ENCODE peak calls at places on chromosomes 7 and 10, in six cellular contexts. Z is HCT116, Q is colonic mucosa, I is fibroblast of mammary gland, X is B cell, H is upper lobe of right lung. G is an unnamed sample.

GRCh38 chr10:10128387-10128786 is 889.3 kb upstream of the CELF2 start:
- DNase-seq in Z (no peak), Q (no peak), I (peak), X (no peak), H (no peak), G (no peak)

GRCh38 chr10:86899670-86900276 is 57.6 kb downstream of the MMRN2 start:
- DNase-seq in Z (peak), Q (peak), I (peak), X (peak), H (no peak), G (no peak)

GRCh38 chr7:71555758-71556157 is 423.8 kb downstream of the GALNT17 start:
- DNase-seq in Z (no peak), Q (no peak), I (no peak), X (no peak), H (no peak), G (no peak)

GRCh38 chr10:8389630-8390029 is 335.1 kb downstream of the GATA3 start:
- DNase-seq in Z (no peak), Q (no peak), I (no peak), X (no peak), H (no peak), G (no peak)

GRCh38 chr7:79452495-79453265 is 787 bp downstream of the MAGI2 start:
- DNase-seq in Z (no peak), Q (peak), I (peak), X (no peak), H (peak), G (no peak)

GRCh38 chr7:70032673-70033072 is 434.4 kb downstream of the AUTS2 start:
- DNase-seq in Z (no peak), Q (no peak), I (no peak), X (no peak), H (no peak), G (no peak)

GRCh38 chr10:62594093-62594520 is 210.4 kb upstream of the ADO start:
- DNase-seq in Z (peak), Q (peak), I (peak), X (peak), H (peak), G (no peak)

GRCh38 chr10:4541292-4541691 is 284.7 kb upstream of the AKR1E2 start:
- DNase-seq in Z (peak), Q (peak), I (peak), X (no peak), H (no peak), G (no peak)

GRCh38 chr10:116752969-116753665 is 10.8 kb upstream of the HSPA12A start:
- DNase-seq in Z (no peak), Q (no peak), I (no peak), X (no peak), H (no peak), G (no peak)

GRCh38 chr7:30646154-30646553 is 36.1 kb downstream of the CRHR2 start:
- DNase-seq in Z (no peak), Q (peak), I (no peak), X (no peak), H (no peak), G (peak)

GRCh38 chr10:72083234-72084093 is 4.9 kb downstream of the SPOCK2 start:
- DNase-seq in Z (no peak), Q (no peak), I (no peak), X (no peak), H (no peak), G (no peak)

DNA sequence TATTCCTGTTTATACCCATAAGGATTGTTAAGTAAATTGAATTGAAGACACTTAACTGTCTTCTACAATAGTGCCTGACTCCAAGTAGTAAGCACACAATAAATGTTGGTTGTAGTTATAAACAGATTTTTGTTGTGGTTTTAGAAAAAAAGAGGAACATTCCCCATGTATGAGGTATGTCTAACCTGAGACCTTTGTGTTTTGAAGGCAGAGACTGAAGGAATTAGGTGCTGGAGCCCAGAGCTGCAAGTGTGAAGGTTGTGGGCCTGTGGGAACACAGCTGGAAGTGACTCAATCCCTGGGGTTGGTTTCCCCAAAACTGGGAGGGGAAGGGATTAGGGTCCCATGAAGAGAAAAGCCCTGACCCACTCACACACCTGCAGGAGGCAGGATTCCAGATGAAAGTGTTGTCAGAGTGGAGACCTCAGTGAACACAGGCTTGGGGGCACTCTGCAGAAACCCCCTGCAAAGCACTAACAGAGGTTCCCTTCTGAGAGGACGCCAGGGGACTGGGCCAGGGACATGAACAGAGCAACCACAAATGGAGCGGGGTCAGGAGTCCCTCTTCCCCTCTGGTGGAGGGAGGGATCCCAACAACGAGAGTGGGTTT is 265.1 kb upstream of the KLF14 start:
- DNase-seq in Z (peak), Q (no peak), I (peak), X (no peak), H (no peak), G (no peak)
- TF ChIP-seq CTCF in Z (no peak), Q (no peak), I (no peak), X (no peak), H (no peak), G (no peak)

GRCh38 chr10:74137992-74138391 is 12.6 kb downstream of the AP3M1 start:
- DNase-seq in Z (no peak), Q (no peak), I (no peak), X (peak), H (no peak), G (no peak)
- TF ChIP-seq CTCF in Z (no peak), Q (no peak), I (no peak), X (no peak), H (no peak), G (no peak)

GRCh38 chr10:23523251-23523650 is 84.4 kb downstream of the OTUD1 start:
- DNase-seq in Z (no peak), Q (no peak), I (no peak), X (no peak), H (no peak), G (no peak)
- TF ChIP-seq CTCF in Z (no peak), Q (no peak), I (no peak), X (no peak), H (no peak), G (no peak)

GRCh38 chr10:79981673-79982485 is 33.0 kb upstream of the SFTPD start:
- DNase-seq in Z (peak), Q (peak), I (peak), X (peak), H (peak), G (no peak)
- TF ChIP-seq CTCF in Z (no peak), Q (no peak), I (no peak), X (no peak), H (no peak), G (peak)

DNA sequence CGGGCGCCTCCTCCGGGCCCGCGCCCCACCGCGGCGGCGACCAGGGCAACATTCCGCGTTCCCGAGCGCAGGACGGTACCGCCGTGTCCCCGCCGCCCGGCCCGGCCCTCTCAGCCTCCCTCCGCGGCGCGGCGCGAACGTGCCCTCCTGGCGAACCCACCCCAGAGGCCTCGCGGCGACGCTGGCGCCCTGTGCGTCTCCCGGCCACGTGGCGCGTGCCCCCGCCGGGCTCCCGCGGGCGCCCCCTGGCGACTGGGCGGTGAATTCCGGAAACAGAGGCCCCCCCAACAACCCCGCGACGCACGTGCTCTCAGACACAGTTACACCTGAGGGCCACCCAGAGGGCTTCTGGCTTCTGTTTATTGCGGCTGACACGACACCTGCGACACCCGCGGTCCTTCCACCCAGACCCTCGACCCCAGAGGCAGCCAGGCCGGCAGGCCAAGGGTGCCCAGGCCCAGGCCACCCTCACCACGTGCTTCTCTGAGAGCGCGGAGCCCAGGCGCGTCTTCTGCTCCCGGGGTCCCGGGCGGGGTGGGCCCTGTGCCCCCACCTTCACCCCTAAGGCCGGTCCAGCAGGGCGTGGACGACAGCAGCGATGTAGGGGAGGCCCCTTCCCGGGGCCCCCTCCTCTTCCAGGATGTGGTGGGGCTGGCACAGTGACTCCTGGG is at the start of gene SAP25:
- DNase-seq in Z (no peak), Q (no peak), I (no peak), X (peak), H (peak), G (no peak)
- TF ChIP-seq CTCF in Z (no peak), Q (no peak), I (no peak), X (no peak), H (no peak), G (peak)

DNA sequence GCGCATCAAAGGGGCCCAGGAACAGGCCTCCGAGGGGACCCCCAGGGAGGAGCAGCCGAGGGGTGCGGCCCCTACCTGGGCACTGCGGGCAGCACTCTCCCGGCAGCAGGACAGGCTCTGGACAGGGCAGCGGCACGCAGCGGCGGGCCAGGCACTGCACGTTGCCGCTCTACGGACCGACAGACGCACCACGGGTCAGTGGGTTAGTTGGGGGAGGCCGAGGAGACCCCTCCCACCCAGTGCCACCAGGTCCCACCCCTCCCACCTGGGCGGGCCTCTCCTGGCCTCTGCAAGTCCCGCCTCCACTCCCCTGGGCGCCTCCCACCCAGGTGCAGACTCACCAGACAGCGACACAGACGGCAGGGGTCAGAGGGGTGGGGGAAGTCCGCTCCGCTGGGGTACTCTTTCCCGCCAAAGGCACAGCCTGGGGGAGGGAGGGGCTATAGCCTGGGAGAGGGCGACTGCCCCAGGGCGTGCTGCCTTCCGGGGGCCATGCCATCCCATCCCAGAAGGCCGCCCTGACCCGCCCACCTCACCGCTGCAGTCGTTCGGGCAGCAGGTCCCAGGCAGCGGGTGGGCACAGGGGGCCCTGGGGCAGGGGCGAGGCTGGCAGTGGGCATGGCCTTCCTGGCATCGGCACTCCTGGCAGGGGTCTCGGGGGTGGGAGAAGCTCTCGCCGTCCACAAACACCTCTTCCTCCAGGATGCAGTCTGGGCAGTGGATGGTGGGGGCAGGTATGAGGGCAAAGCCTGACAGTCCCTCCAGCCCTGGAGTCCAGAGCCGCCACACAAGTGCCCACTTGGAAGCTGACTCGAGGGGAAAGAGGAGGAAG is 19.2 kb downstream of the KCP start:
- DNase-seq in Z (no peak), Q (no peak), I (no peak), X (peak), H (peak), G (no peak)
- TF ChIP-seq CTCF in Z (no peak), Q (no peak), I (no peak), X (no peak), H (peak), G (no peak)

GRCh38 chr7:35727571-35727970 is 32.6 kb upstream of the HERPUD2 start:
- DNase-seq in Z (no peak), Q (no peak), I (peak), X (peak), H (no peak), G (no peak)

GRCh38 chr7:35722054-35722849 is 27.3 kb upstream of the HERPUD2 start:
- DNase-seq in Z (no peak), Q (no peak), I (no peak), X (peak), H (no peak), G (no peak)

GRCh38 chr7:35723011-35723410 is 28.1 kb upstream of the HERPUD2 start:
- DNase-seq in Z (no peak), Q (no peak), I (peak), X (no peak), H (no peak), G (no peak)

GRCh38 chr7:35726654-35727053 is 31.7 kb upstream of the HERPUD2 start:
- DNase-seq in Z (no peak), Q (no peak), I (no peak), X (no peak), H (no peak), G (no peak)

DNA sequence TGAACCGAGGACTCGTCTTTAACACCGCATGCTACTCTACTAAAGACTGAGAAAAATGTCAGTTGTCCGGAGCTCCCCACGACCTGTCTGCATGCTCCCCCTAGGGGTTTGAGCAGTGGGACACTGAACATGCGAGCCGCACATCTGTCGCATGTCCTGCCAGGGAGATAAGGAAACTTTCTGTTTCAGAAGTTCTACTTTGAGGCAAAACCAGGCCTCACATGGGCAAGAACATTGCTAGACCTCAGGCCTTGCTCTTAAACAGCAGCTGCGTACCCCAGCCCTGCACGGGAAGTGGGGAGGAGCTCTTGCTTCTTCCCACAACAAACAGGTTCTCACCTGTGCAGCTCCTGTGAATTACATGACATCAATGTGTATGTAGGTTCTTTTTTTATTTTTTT is 30.3 kb upstream of the HERPUD2 start:
- DNase-seq in Z (no peak), Q (no peak), I (no peak), X (peak), H (no peak), G (no peak)
- TF ChIP-seq CTCF in Z (no peak), Q (no peak), I (no peak), X (peak), H (no peak), G (no peak)

GRCh38 chr7:27688056-27688455 is 25.4 kb upstream of the HIBADH start:
- DNase-seq in Z (no peak), Q (no peak), I (no peak), X (no peak), H (no peak), G (no peak)

GRCh38 chr7:27686315-27686714 is 23.6 kb upstream of the HIBADH start:
- DNase-seq in Z (no peak), Q (no peak), I (peak), X (no peak), H (no peak), G (no peak)

GRCh38 chr7:27689878-27690164 is 27.1 kb upstream of the HIBADH start:
- DNase-seq in Z (no peak), Q (no peak), I (no peak), X (no peak), H (no peak), G (no peak)

GRCh38 chr7:27690649-27691048 is 28.0 kb upstream of the HIBADH start:
- DNase-seq in Z (no peak), Q (no peak), I (no peak), X (no peak), H (no peak), G (no peak)

DNA sequence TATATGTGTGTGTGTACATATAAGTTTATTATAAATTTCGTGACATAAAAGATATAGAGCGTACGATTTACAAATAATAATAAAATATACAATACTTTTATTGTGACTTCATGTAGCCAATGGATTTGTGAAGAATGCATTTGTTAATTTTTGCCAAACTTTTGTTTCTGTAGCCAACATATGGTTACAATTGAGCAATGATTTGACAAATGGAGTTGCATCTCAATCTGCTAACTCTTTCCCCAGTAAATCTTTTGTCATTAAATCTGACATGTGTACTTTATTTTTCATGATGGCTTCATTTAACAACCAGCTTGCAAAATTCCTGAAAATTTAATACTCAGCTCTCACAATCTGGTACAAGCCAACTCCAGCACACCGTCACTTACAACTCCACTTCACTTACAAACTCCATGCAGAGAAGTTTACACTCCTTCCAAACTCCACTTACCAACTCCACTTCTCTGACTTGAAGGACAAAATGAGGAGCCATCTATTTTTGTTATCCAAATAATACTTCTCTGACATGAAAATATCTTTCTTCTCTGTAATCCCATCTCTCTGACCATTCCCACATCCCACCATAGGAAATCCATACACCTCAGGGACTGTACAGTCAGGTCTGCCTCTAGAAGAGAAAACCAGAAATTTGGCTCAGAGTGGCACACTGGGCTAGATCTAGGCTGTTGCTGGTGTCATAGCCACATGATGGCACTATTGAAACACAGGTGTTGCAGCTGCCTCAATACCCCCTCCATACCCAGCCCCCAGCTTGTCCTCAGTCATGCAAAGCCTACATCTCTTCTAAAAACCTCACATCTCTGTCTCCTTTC is 26.6 kb upstream of the HIBADH start:
- DNase-seq in Z (no peak), Q (peak), I (no peak), X (peak), H (no peak), G (no peak)
- TF ChIP-seq CTCF in Z (peak), Q (peak), I (peak), X (peak), H (peak), G (peak)